ENCODE peak calls at places on chromosomes 6 and 20, in ten cellular contexts. M is spleen; K is heart right ventricle; O is heart left ventricle; H is body of pancreas; Q is PC-3; C is CD8-positive, alpha-beta T cell; X is stomach; S is OCI-LY7; P is endodermal cell. W is an unnamed sample. For H3K36me3 and H3K9me3, the result is how much of the 10 kb centered on the place peaks cover.

GRCh38 chr6:155314773-155315515 is 660 bp upstream of the TFB1M start:
- DNase-seq in S (peak), X (peak), C (no peak), K (peak), M (no peak), Q (peak), O (peak), H (peak), P (no peak), W (peak)

GRCh38 chr20:45545754-45546453 is 1.3 kb downstream of the EPPIN start:
- DNase-seq in K (no peak), C (no peak), P (peak), S (peak), H (no peak), O (no peak), M (no peak), Q (peak), X (no peak), W (no peak)

GRCh38 chr6:129677634-129678325 is 32.2 kb downstream of the ARHGAP18 start:
- DNase-seq in C (no peak), O (no peak), S (no peak), Q (peak), K (no peak), H (no peak), P (no peak), M (no peak), X (no peak), W (no peak)

GRCh38 chr6:134178230-134179044 is 126.0 kb upstream of the SLC2A12 start:
- DNase-seq in Q (no peak), H (peak), S (peak), K (peak), X (peak), O (peak), M (peak), P (peak), C (peak), W (peak)

GRCh38 chr6:30871592-30872183 is 12.6 kb upstream of the DDR1 start:
- DNase-seq in K (no peak), S (no peak), O (no peak), X (no peak), Q (no peak), P (no peak), M (no peak), C (no peak), H (no peak), W (no peak)

GRCh38 chr20:4812216-4812615 is 90.5 kb downstream of the PRND start:
- DNase-seq in K (no peak), H (no peak), S (peak), O (no peak), P (no peak), Q (no peak), M (no peak), C (peak), X (no peak), W (no peak)

GRCh38 chr6:22825210-22825609 is 255.8 kb downstream of the HDGFL1 start:
- DNase-seq in K (no peak), S (no peak), P (no peak), C (no peak), M (no peak), Q (no peak), X (no peak), H (no peak), O (no peak), W (no peak)

GRCh38 chr6:107489636-107490567 is at the start of gene SOBP:
- DNase-seq in S (peak), O (peak), P (peak), H (peak), X (peak), C (peak), K (peak), Q (no peak), M (peak), W (peak)

GRCh38 chr6:4486543-4487319 is 289.5 kb upstream of the CDYL start:
- DNase-seq in K (no peak), M (no peak), X (no peak), Q (no peak), P (peak), O (no peak), C (no peak), S (no peak), H (no peak), W (no peak)

GRCh38 chr20:51941503-51941902 is 139.2 kb upstream of the SALL4 start:
- DNase-seq in H (no peak), K (no peak), C (no peak), Q (no peak), M (no peak), X (no peak), P (no peak), O (no peak), S (no peak), W (no peak)

GRCh38 chr6:10434235-10434634 is 19.4 kb upstream of the TFAP2A start:
- DNase-seq in M (no peak), X (no peak), Q (peak), H (no peak), K (no peak), C (no peak), O (no peak), S (no peak), P (no peak), W (no peak)

GRCh38 chr20:54115172-54115854 is 44.9 kb upstream of the BCAS1 start:
- DNase-seq in X (no peak), O (no peak), H (no peak), M (no peak), S (no peak), Q (no peak), P (no peak), C (no peak), K (no peak), W (no peak)

GRCh38 chr6:7204726-7205125 is 97.0 kb downstream of the RREB1 start:
- DNase-seq in P (no peak), Q (no peak), C (no peak), X (no peak), H (no peak), S (no peak), M (no peak), O (no peak), K (no peak), W (no peak)

GRCh38 chr6:5763407-5763806 is 243.3 kb downstream of the NRN1 start:
- DNase-seq in H (no peak), P (peak), S (no peak), Q (peak), O (no peak), M (no peak), K (no peak), C (no peak), X (no peak), W (no peak)

GRCh38 chr20:47438464-47439381 is 63.0 kb upstream of the NCOA3 start:
- DNase-seq in H (no peak), M (peak), P (no peak), Q (peak), X (no peak), O (no peak), K (no peak), C (no peak), S (peak), W (no peak)

GRCh38 chr6:108118791-108119211 is 44.3 kb upstream of the OSTM1 start:
- DNase-seq in Q (no peak), X (no peak), K (no peak), M (no peak), H (no peak), O (no peak), C (no peak), P (peak), S (no peak), W (no peak)

GRCh38 chr6:156544046-156544445 is 233.1 kb upstream of the ARID1B start:
- DNase-seq in K (no peak), P (no peak), X (no peak), H (no peak), C (no peak), Q (no peak), O (no peak), S (no peak), M (no peak), W (no peak)

GRCh38 chr20:44829688-44830087 is 19.3 kb upstream of the RIMS4 start:
- DNase-seq in O (no peak), H (no peak), P (no peak), X (no peak), M (no peak), C (no peak), K (no peak), S (no peak), Q (no peak), W (no peak)

GRCh38 chr6:132666118-132666517 is 7.1 kb upstream of the TAAR1 start:
- DNase-seq in H (no peak), O (no peak), P (no peak), X (no peak), K (no peak), C (no peak), S (no peak), M (no peak), Q (no peak), W (no peak)

GRCh38 chr6:138415125-138415524 is 11.1 kb downstream of the HEBP2 start:
- DNase-seq in C (no peak), X (no peak), P (no peak), H (no peak), S (no peak), M (no peak), Q (no peak), K (no peak), O (no peak), W (no peak)

GRCh38 chr6:36326351-36326995 is 10.2 kb downstream of the BNIP5 start:
- DNase-seq in O (no peak), C (no peak), P (no peak), X (no peak), M (no peak), S (no peak), K (peak), H (no peak), Q (no peak), W (no peak)

GRCh38 chr6:43174263-43175112 is 3.4 kb downstream of the SRF start:
- DNase-seq in M (peak), C (peak), Q (peak), X (peak), K (peak), S (peak), O (peak), H (peak), P (peak), W (peak)
- H3K36me3 ChIP-seq in M (under half), C (under half), Q (under half), X (under half), K (under half), S (under half), O (under half), H (under half), P (under half), W (under half)

GRCh38 chr20:21125072-21125848 is 622 bp upstream of the KIZ start:
- DNase-seq in H (peak), O (peak), S (no peak), K (peak), M (peak), Q (peak), X (peak), P (no peak), C (no peak), W (peak)
- TF ChIP-seq CTCF in H (no peak), O (no peak), S (no peak), K (peak), M (no peak), Q (peak), X (no peak), P (peak), C (no peak), W (no peak)

DNA sequence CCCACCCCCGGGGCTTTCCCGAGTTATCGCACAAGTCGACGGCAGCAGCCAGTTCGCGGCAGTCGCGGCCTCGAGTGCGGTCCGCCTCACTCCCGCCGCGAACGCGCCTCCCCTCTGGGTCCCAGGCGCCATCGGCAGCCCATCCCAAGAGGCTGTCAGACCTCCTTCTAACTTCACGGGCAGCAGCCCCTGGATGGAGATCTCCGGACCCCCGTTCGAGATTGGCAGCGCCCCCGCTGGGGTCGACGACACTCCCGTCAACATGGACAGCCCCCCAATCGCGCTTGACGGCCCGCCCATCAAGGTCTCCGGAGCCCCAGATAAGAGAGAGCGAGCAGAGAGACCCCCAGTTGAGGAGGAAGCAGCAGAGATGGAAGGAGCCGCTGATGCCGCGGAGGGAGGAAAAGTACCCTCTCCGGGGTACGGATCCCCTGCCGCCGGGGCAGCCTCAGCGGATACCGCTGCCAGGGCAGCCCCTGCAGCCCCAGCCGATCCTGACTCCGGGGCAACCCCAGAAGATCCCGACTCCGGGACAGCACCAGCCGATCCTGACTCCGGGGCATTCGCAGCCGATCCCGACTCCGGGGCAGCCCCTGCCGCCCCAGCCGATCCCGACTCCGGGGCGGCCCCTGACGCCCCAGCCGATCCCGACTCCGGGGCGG is 1.6 kb downstream of the GNAS start:
- DNase-seq in H (no peak), Q (no peak), C (no peak), X (no peak), O (no peak), K (no peak), P (peak), S (no peak), M (no peak), W (no peak)
- H3K9me3 ChIP-seq in H (under half), Q (under half), C (under half), X (under half), O (under half), K (under half), P (under half), S (under half), M (under half), W (under half)

GRCh38 chr20:35066194-35066593 is 26.4 kb downstream of the TRPC4AP start:
- DNase-seq in K (no peak), C (no peak), O (no peak), S (no peak), M (no peak), Q (no peak), H (no peak), P (no peak), X (no peak), W (no peak)
- H3K36me3 ChIP-seq in K (under half), C (under half), O (under half), S (under half), M (under half), Q (under half), H (under half), P (under half), X (under half), W (under half)

GRCh38 chr6:104795363-104795762 is 64.4 kb downstream of the HACE1 start:
- DNase-seq in S (no peak), Q (no peak), K (no peak), O (no peak), X (no peak), C (no peak), P (no peak), H (no peak), M (no peak), W (no peak)

GRCh38 chr6:104784884-104785283 is 74.8 kb downstream of the HACE1 start:
- DNase-seq in X (no peak), Q (no peak), H (no peak), S (no peak), K (no peak), P (no peak), O (no peak), M (no peak), C (no peak), W (no peak)

GRCh38 chr6:104787305-104787704 is 72.4 kb downstream of the HACE1 start:
- DNase-seq in H (no peak), P (no peak), Q (no peak), K (no peak), C (no peak), S (no peak), X (no peak), M (no peak), O (no peak), W (no peak)

GRCh38 chr6:104788400-104788799 is 71.3 kb downstream of the HACE1 start:
- DNase-seq in H (no peak), Q (no peak), K (no peak), X (no peak), M (no peak), C (no peak), P (no peak), O (no peak), S (no peak), W (no peak)

DNA sequence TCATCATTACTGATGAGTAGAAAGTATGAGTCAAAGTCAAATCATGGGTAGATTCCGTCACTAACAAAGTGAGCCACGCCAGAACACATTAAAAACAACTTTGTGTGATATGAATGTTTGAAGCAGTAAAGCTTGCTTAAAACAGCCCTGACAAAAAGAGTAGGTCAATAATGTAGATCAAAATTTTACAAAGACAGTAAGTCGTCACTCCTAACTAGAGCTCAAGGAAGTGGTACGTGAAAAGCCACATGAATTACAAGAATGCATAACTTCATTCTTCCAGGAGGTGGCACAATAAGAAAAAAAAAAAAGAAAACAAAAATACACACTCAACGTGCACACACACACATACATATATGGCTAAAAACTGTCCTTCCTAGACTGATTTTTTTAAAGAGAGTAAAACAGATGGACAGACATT is 69.9 kb downstream of the HACE1 start:
- DNase-seq in Q (peak), K (no peak), M (no peak), O (no peak), H (no peak), S (peak), P (no peak), C (no peak), X (no peak), W (no peak)
- TF ChIP-seq CTCF in Q (peak), K (peak), M (peak), O (no peak), H (peak), S (peak), P (peak), C (peak), X (peak), W (no peak)

DNA sequence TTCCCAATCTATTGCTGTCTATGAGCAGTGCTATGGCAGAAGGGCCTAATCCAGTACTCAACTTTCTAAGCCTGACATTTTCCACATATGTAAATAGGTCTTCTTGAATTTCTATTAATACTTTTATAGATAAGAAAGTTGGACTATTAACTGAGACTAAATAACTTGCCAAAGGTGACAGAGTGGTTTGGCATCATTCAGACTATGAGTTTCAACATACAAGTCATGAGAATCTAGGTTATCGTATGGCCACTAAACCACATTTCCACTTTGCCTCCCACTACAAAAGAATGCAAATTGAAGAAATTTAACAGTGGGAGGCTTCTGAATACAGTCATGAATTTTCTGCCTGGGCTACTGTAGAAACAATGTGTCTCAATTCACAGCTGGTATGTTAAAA is 530.9 kb upstream of the AGPAT4 start:
- DNase-seq in H (no peak), P (no peak), C (no peak), O (no peak), S (no peak), M (no peak), X (no peak), Q (no peak), K (no peak), W (no peak)
- H3K9me3 ChIP-seq in H (under half), P (under half), C (under half), O (under half), S (under half), M (under half), X (under half), Q (under half), K (under half), W (under half)

DNA sequence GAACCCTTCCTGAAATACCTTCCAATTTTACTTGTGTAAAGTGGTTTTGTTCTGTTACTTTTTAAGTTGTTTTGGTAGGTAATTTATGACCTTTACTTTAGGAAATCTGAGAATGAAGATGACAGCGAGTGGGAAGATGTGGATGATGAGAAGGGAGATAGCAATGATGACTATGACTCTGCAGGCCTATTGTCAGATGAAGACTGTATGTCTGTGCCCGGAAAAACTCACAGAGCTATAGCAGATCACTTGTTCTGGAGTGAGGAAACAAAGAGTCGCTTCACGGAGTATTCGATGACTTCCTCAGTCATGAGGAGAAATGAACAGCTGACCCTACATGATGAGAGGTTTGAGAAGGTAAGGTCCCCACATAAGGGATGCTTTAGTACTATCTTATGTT is 6.6 kb upstream of the ZC2HC1B start:
- DNase-seq in X (no peak), M (no peak), K (no peak), O (no peak), P (no peak), C (no peak), Q (no peak), S (no peak), H (no peak), W (no peak)
- H3K36me3 ChIP-seq in X (half or more), M (half or more), K (half or more), O (half or more), P (half or more), C (half or more), Q (under half), S (half or more), H (under half), W (half or more)

GRCh38 chr6:32190054-32190945 is at the start of gene PBX2:
- DNase-seq in X (peak), Q (peak), M (peak), H (peak), P (peak), C (peak), O (peak), K (peak), S (peak), W (peak)
- TF ChIP-seq CTCF in X (no peak), Q (no peak), M (no peak), H (no peak), P (no peak), C (no peak), O (no peak), K (no peak), S (no peak), W (no peak)

DNA sequence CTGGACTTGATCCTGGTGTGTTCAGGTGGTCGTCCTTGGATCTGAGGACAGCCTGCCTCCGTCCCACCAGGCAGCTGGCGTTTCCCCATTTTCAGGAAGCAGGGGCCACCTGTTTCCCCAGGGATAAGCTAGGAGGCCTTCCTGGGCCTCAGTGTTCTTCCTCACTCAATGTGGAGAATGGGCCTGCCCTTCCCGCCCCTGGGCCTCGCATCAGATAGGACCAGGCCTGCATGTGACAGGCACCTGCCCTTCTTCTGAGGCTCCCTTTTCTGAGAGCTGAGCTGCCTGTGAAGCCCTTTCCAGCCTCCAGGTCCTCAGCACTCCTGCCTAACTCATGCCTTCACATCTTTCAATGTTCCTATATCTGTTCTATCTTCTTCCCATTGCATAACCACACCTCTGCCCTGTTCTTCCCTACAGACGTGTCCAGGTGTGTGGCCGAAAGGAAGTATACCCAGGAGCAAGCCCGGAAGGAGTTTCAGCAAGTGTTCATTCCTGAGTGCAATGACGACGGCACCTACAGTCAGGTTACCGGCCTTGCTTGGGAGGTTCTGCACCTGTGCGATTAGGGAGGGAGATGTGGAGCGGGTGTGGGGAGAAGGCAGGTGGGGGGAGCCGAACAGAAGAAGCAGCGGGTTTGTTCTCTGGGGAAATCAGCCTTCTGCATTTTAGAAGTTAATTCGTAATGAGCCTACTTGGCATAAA is 85.1 kb downstream of the SMOC2 start:
- DNase-seq in O (no peak), H (peak), Q (no peak), X (no peak), M (no peak), C (no peak), S (no peak), P (peak), K (no peak), W (no peak)
- H3K9me3 ChIP-seq in O (under half), H (under half), Q (under half), X (under half), M (under half), C (under half), S (under half), P (under half), K (under half), W (under half)

GRCh38 chr20:3283222-3283820 is 44.3 kb upstream of the SLC4A11 start:
- DNase-seq in C (no peak), P (peak), K (no peak), S (no peak), M (no peak), O (no peak), X (no peak), H (no peak), Q (no peak), W (no peak)
- H3K36me3 ChIP-seq in C (under half), P (under half), K (under half), S (under half), M (under half), O (half or more), X (half or more), H (under half), Q (under half), W (half or more)

W was measured in ascending aorta.